ENCODE peak calls at places on chromosomes 13 and 19, in six cellular contexts. U is stimulated activated CD8-positive, alpha-beta memory T cell treated with anti-CD3 and anti-CD28 coated beads, Interleukin-7, amount 100 ng/mL, for 24 hours; X is AG10803; A is cardiac fibroblast; E is GM04504; F is NCI-H1092 treated with DMSO at 0.1 percent for 48 hours. G is an unnamed sample.

GRCh38 chr13:112170823-112171569 is 104.0 kb downstream of the SOX1 start:
- DNase-seq in X (no peak), U (no peak), F (no peak), E (no peak), A (no peak), G (no peak)

GRCh38 chr13:43935878-43936277 is 56.2 kb downstream of the LACC1 start:
- DNase-seq in U (no peak), F (no peak), A (peak), X (peak), E (peak), G (no peak)

GRCh38 chr19:11657307-11657706 is 60.0 kb downstream of the ZNF627 start:
- DNase-seq in A (peak), F (peak), X (no peak), E (no peak), U (no peak), G (no peak)

GRCh38 chr13:36891752-36892151 is 28.3 kb downstream of the SMAD9 start:
- DNase-seq in U (no peak), A (peak), F (no peak), X (peak), E (peak), G (no peak)

GRCh38 chr19:36771275-36772231 is 1.1 kb downstream of the ZNF850 start:
- DNase-seq in X (peak), A (peak), E (peak), U (no peak), F (peak), G (no peak)

GRCh38 chr13:51799261-51799660 is 4.7 kb downstream of the DHRS12 start:
- DNase-seq in E (no peak), A (no peak), X (no peak), U (no peak), F (no peak), G (no peak)

GRCh38 chr13:40585911-40586471 is 80.5 kb downstream of the FOXO1 start:
- DNase-seq in E (no peak), F (no peak), U (no peak), A (no peak), X (peak), G (no peak)

GRCh38 chr13:114200673-114201005 is 21.6 kb downstream of the CFAP97D2 start:
- DNase-seq in A (no peak), E (no peak), X (no peak), U (no peak), F (no peak), G (no peak)

GRCh38 chr13:97627566-97627965 is 193.6 kb downstream of the RAP2A start:
- DNase-seq in E (peak), X (peak), F (peak), U (no peak), A (peak), G (no peak)

GRCh38 chr13:39777527-39778061 is 122.1 kb downstream of the COG6 start:
- DNase-seq in U (no peak), X (peak), E (peak), A (peak), F (peak), G (no peak)

GRCh38 chr13:76161143-76161542 is 525.0 kb downstream of the LMO7 start:
- DNase-seq in X (no peak), E (no peak), U (no peak), F (no peak), A (peak), G (no peak)

GRCh38 chr13:52846567-52847321 is 1.7 kb downstream of the PCDH8 start:
- DNase-seq in A (peak), X (peak), E (no peak), F (no peak), U (no peak), G (no peak)

GRCh38 chr13:71695662-71696061 is 171.3 kb downstream of the DACH1 start:
- DNase-seq in X (no peak), U (no peak), F (no peak), E (no peak), A (no peak), G (no peak)

GRCh38 chr19:2055871-2056809 is 5.1 kb upstream of the MKNK2 start:
- DNase-seq in U (no peak), F (no peak), E (peak), X (peak), A (peak), G (no peak)

GRCh38 chr13:23449386-23450162 is 16.1 kb upstream of the SACS start:
- DNase-seq in U (no peak), E (no peak), X (no peak), A (no peak), F (no peak), G (no peak)

GRCh38 chr19:39671739-39672363 is 16.1 kb downstream of the LGALS16 start:
- DNase-seq in X (peak), A (peak), F (peak), U (no peak), E (peak), G (no peak)

GRCh38 chr13:60836821-60837220 is 439.8 kb downstream of the TDRD3 start:
- DNase-seq in U (no peak), A (no peak), F (no peak), E (no peak), X (no peak), G (no peak)

GRCh38 chr13:96822900-96823299 is 171.4 kb downstream of the OXGR1 start:
- DNase-seq in E (no peak), A (no peak), F (peak), X (no peak), U (no peak), G (no peak)

GRCh38 chr13:72121466-72121865 is 254.5 kb upstream of the DACH1 start:
- DNase-seq in X (no peak), A (no peak), E (no peak), F (no peak), U (no peak), G (no peak)

GRCh38 chr13:100517135-100517534 is 71.5 kb downstream of the GGACT start:
- DNase-seq in E (no peak), F (no peak), A (no peak), U (no peak), X (no peak), G (no peak)

GRCh38 chr13:108859202-108860012 is 230.0 kb downstream of the MYO16 start:
- DNase-seq in F (no peak), X (peak), A (peak), U (no peak), E (peak), G (no peak)

GRCh38 chr13:66933994-66934393 is 296.1 kb downstream of the PCDH9 start:
- DNase-seq in F (no peak), A (peak), E (no peak), U (no peak), X (peak), G (no peak)

GRCh38 chr13:67466569-67466968 is 236.4 kb upstream of the PCDH9 start:
- DNase-seq in X (no peak), A (no peak), E (no peak), U (no peak), F (no peak), G (no peak)

GRCh38 chr13:24682353-24682752 is 2.1 kb downstream of the ATP12A start:
- DNase-seq in U (no peak), E (no peak), A (no peak), X (no peak), F (no peak), G (no peak)

GRCh38 chr13:48485447-48485846 is 47.4 kb downstream of the RCBTB2 start:
- DNase-seq in A (no peak), U (no peak), E (no peak), F (no peak), X (no peak), G (no peak)

GRCh38 chr13:37306778-37307544 is 201.5 kb upstream of the CSNK1A1L start:
- DNase-seq in E (peak), U (no peak), A (peak), F (no peak), X (peak), G (no peak)

GRCh38 chr13:66673401-66673800 is 556.7 kb downstream of the PCDH9 start:
- DNase-seq in U (no peak), A (peak), F (no peak), E (peak), X (peak), G (no peak)

GRCh38 chr19:5111051-5111450 is 142.1 kb downstream of the KDM4B start:
- DNase-seq in F (no peak), E (no peak), A (no peak), X (no peak), U (no peak), G (no peak)

GRCh38 chr13:34124912-34125311 is 307.0 kb downstream of the RFC3 start:
- DNase-seq in X (no peak), E (no peak), F (peak), A (no peak), U (no peak), G (no peak)

GRCh38 chr19:48565090-48565489 is 13.1 kb downstream of the SULT2B1 start:
- DNase-seq in A (peak), E (no peak), F (no peak), X (peak), U (no peak), G (no peak)

GRCh38 chr19:49746206-49746958 is 16.7 kb downstream of the TSKS start:
- DNase-seq in A (peak), X (peak), E (no peak), F (no peak), U (peak), G (no peak)

GRCh38 chr13:67023088-67023893 is 206.8 kb downstream of the PCDH9 start:
- DNase-seq in A (peak), E (peak), F (peak), U (no peak), X (peak), G (no peak)